ENCODE peak calls at places on chromosome 9, in seven cellular contexts. E is left ventricle myocardium inferior, U is spleen, N is aorta, H is hepatocyte, R is fibroblast of lung, J is Panc1. O is an unnamed sample. For H3K27me3, the result is how much of the 10 kb centered on the place peaks cover.

GRCh38 chr9:98786750-98787510 is 9.4 kb downstream of the ANKS6 start:
- DNase-seq in E (no peak), U (no peak), N (no peak), H (no peak), R (no peak), J (no peak), O (no peak)

GRCh38 chr9:22053178-22053577 is 44.1 kb upstream of the CDKN2B start:
- DNase-seq in E (no peak), U (no peak), N (no peak), H (no peak), R (no peak), J (no peak), O (no peak)

GRCh38 chr9:93183663-93184438 is at the start of gene WNK2:
- DNase-seq in E (no peak), U (no peak), N (no peak), H (peak), R (no peak), J (no peak), O (no peak)

GRCh38 chr9:112050544-112051475 is 124.3 kb downstream of the SUSD1 start:
- DNase-seq in E (no peak), U (no peak), N (peak), H (peak), R (peak), J (no peak), O (no peak)

GRCh38 chr9:34384368-34385165 is 7.9 kb upstream of the MYORG start:
- DNase-seq in E (no peak), U (no peak), N (no peak), H (no peak), R (no peak), J (no peak), O (no peak)

GRCh38 chr9:33044677-33045282 is 19.7 kb downstream of the DNAJA1 start:
- DNase-seq in E (no peak), U (no peak), N (no peak), H (peak), R (peak), J (peak), O (no peak)

GRCh38 chr9:73079326-73079725 is 72.3 kb upstream of the ANXA1 start:
- DNase-seq in E (no peak), U (no peak), N (no peak), H (no peak), R (peak), J (no peak), O (peak)

GRCh38 chr9:120353501-120353900 is 226.5 kb downstream of the CDK5RAP2 start:
- DNase-seq in E (no peak), U (no peak), N (no peak), H (peak), R (peak), J (no peak), O (no peak)

GRCh38 chr9:26157411-26157810 is 479.2 kb upstream of the TUSC1 start:
- DNase-seq in E (no peak), U (no peak), N (no peak), H (no peak), R (no peak), J (no peak), O (no peak)

GRCh38 chr9:93252781-93253530 is 69.0 kb downstream of the WNK2 start:
- DNase-seq in E (no peak), U (peak), N (peak), H (no peak), R (no peak), J (no peak), O (no peak)

GRCh38 chr9:86082870-86083269 is 16.5 kb downstream of the GOLM1 start:
- DNase-seq in E (no peak), U (no peak), N (no peak), H (no peak), R (peak), J (no peak), O (no peak)

GRCh38 chr9:137605146-137606004 is at the start of gene ARRDC1:
- DNase-seq in E (peak), U (peak), N (peak), H (peak), R (peak), J (no peak), O (peak)

GRCh38 chr9:106866243-106866642 is 3.3 kb downstream of the ZNF462 start:
- DNase-seq in E (no peak), U (no peak), N (no peak), H (no peak), R (no peak), J (no peak), O (no peak)
- H3K4me3 ChIP-seq in E (no peak), U (no peak), N (no peak), H (no peak), R (no peak), J (no peak), O (no peak)

GRCh38 chr9:132124800-132125199 is 37.1 kb upstream of the NTNG2 start:
- DNase-seq in E (no peak), U (no peak), N (no peak), H (no peak), R (no peak), J (no peak), O (no peak)
- H3K27me3 ChIP-seq in E (half or more), U (under half), N (under half), H (half or more), R (half or more), J (under half), O (under half)

DNA sequence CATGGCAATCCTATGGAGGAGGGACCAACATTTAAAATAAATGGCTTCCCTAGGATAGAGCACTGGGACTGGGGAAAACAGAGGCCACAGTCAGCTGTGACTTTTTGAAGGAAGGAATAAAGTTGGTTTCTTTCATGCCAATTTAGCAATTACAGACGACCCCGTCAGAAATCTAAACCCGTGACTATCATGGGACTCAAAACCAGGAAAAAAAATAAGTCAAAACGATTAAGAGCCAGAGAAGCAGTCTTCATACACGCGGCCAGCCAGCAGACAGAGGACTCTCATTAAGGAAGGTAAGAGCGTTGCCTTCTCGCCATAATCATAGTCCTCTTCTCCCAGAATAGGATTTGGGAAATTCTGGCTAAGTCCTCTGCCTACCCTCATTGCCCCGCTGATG is at the start of gene MLANA:
- DNase-seq in E (no peak), U (no peak), N (no peak), H (no peak), R (no peak), J (no peak), O (no peak)
- H3K27ac ChIP-seq in E (no peak), U (no peak), N (no peak), H (no peak), R (no peak), J (no peak), O (no peak)

DNA sequence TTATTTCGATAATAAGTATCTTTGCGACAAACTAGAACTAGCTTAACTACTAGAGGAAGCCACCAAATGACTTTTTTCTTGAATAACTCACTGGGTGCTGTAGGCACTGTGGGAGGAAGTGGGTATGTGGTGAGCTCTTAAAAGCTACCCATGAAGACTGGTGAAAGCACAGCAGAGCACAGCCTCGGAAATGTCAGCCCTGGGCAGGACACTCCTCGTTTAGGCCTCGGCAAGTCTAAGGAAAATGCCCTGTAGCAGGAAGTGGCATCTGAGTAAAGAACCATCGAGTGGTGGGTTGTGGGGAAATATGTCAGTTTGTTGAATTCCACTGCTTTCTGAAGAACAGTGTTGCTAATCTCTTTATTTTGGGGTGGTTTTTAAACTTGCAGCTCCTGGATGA is 44.0 kb upstream of the NCS1 start:
- DNase-seq in E (no peak), U (peak), N (no peak), H (no peak), R (no peak), J (no peak), O (no peak)
- H3K4me3 ChIP-seq in E (no peak), U (peak), N (no peak), H (no peak), R (no peak), J (no peak), O (no peak)

GRCh38 chr9:132987021-132987620 is 8.6 kb downstream of the GFI1B start:
- DNase-seq in E (no peak), U (no peak), N (no peak), H (no peak), R (no peak), J (no peak), O (no peak)
- H3K27me3 ChIP-seq in E (half or more), U (under half), N (under half), H (under half), R (under half), J (under half), O (under half)

GRCh38 chr9:127598839-127599549 is 13.1 kb upstream of the STXBP1 start:
- DNase-seq in E (no peak), U (no peak), N (no peak), H (no peak), R (no peak), J (no peak), O (no peak)
- H3K27ac ChIP-seq in E (no peak), U (no peak), N (no peak), H (no peak), R (no peak), J (peak), O (no peak)

DNA sequence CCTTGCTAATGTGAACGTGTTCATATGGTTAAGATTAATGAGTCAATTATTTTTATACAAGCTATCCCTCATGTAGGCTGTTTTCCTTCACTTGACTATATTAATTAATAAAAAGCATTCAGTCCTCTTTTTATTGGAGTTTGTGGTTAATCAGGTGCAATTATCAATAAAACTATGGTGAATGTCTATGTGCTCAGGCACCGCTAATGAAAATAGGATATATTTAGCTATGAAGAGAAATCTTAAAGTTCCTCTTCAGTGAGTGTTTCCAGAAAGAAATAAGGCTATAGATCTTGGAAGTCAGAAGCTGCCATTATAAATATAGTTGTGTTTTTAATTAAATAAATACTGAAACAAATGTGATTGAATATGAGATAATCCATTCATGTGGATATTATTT is 422.1 kb downstream of the DMAC1 start:
- DNase-seq in E (no peak), U (no peak), N (no peak), H (no peak), R (no peak), J (no peak), O (no peak)
- H3K4me3 ChIP-seq in E (no peak), U (no peak), N (no peak), H (no peak), R (no peak), J (no peak), O (no peak)

DNA sequence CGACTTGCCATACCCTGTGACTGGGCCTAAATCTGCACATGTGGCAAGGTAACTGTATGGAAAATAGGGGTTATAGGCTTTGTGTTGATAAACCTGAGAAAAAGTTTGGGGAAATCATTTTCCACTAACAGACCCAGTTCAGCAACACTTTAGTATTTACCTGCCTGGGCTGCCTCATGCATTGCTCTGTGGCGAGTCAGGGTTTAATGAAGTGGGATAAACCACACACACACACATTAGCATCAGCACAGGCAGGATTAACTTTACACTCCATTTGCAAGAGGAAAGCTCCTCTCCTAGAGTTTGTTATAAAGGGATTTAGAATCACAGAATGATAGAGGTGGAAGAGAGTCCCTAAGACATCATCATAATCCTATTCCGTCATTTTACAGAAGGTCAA is 20.1 kb upstream of the ZCCHC7 start:
- DNase-seq in E (no peak), U (no peak), N (no peak), H (no peak), R (peak), J (no peak), O (no peak)
- H3K27me3 ChIP-seq in E (under half), U (under half), N (under half), H (under half), R (under half), J (under half), O (under half)